ENCODE peak calls at places on chromosomes 2 and 18, in eight cellular contexts. N is GM23338; Q is mammary epithelial cell; Z is adrenal gland; X is fibroblast of lung; J is lower lobe of right lung; T is effector memory CD4-positive, alpha-beta T cell; Y is spleen. E is an unnamed sample.
A peak's percentile ranks its signal among the peaks of the same experiment; 100 is the strongest.

GRCh38 chr18:74097803-74098202 is 49.8 kb downstream of the FBXO15 start:
- DNase-seq in N (no peak), Q (no peak), Z (no peak), X (no peak), J (no peak), T (no peak), Y (no peak), E (no peak)

GRCh38 chr2:174600349-174600748 is 2.7 kb upstream of the WIPF1 start:
- DNase-seq in N (no peak), Q (no peak), Z (no peak), X (no peak), J (no peak), T (no peak), Y (no peak), E (peak; percentile 67)

GRCh38 chr2:170929686-170930050 is 615 bp downstream of the GORASP2 start:
- DNase-seq in N (peak; percentile 81), Q (peak; percentile 54), Z (peak; percentile 72), X (peak; percentile 33), J (peak; percentile 80), T (peak; percentile 3), Y (peak; percentile 93), E (no peak)

GRCh38 chr2:186588940-186589732 is 720 bp upstream of the ITGAV start:
- DNase-seq in N (peak; percentile 14), Q (no peak), Z (no peak), X (peak; percentile 45), J (no peak), T (no peak), Y (no peak), E (no peak)

GRCh38 chr2:178761759-178762371 is 45.4 kb downstream of the TTN start:
- DNase-seq in N (peak; percentile 83), Q (peak; percentile 37), Z (peak; percentile 21), X (peak; percentile 65), J (no peak), T (no peak), Y (no peak), E (no peak)

GRCh38 chr2:203782262-203782976 is 76.0 kb downstream of the CD28 start:
- DNase-seq in N (peak; percentile 83), Q (peak; percentile 94), Z (peak; percentile 50), X (peak; percentile 95), J (no peak), T (peak; percentile 32), Y (no peak), E (peak; percentile 68)

GRCh38 chr2:239566162-239566994 is 165.6 kb upstream of the HDAC4 start:
- DNase-seq in N (no peak), Q (no peak), Z (no peak), X (no peak), J (no peak), T (no peak), Y (peak; percentile 56), E (no peak)

GRCh38 chr2:151043484-151043883 is 218.2 kb downstream of the RBM43 start:
- DNase-seq in N (peak; percentile 11), Q (peak; percentile 98), Z (no peak), X (peak; percentile 71), J (no peak), T (no peak), Y (no peak), E (no peak)

GRCh38 chr2:112623913-112624777 is 21.6 kb upstream of the SLC20A1 start:
- DNase-seq in N (no peak), Q (peak; percentile 99), Z (no peak), X (peak; percentile 89), J (no peak), T (peak; percentile 58), Y (no peak), E (peak; percentile 57)

GRCh38 chr18:3264362-3264761 is 2.4 kb downstream of the MYL12B start:
- DNase-seq in N (no peak), Q (no peak), Z (peak; percentile 64), X (no peak), J (no peak), T (no peak), Y (no peak), E (no peak)

GRCh38 chr2:228681426-228681825 is 499.9 kb upstream of the SPHKAP start:
- DNase-seq in N (peak; percentile 72), Q (peak; percentile 42), Z (peak; percentile 51), X (peak; percentile 79), J (no peak), T (no peak), Y (no peak), E (no peak)

GRCh38 chr2:3545788-3546478 is 12.2 kb downstream of the RNASEH1 start:
- DNase-seq in N (no peak), Q (no peak), Z (no peak), X (peak; percentile 25), J (no peak), T (no peak), Y (no peak), E (no peak)

GRCh38 chr2:237097911-237098702 is 12.4 kb downstream of the COPS8 start:
- DNase-seq in N (no peak), Q (peak; percentile 97), Z (no peak), X (peak; percentile 96), J (no peak), T (no peak), Y (no peak), E (no peak)

GRCh38 chr2:150528861-150529801 is 41.7 kb upstream of the RND3 start:
- DNase-seq in N (peak; percentile 10), Q (peak; percentile 95), Z (no peak), X (peak; percentile 67), J (no peak), T (no peak), Y (no peak), E (no peak)

DNA sequence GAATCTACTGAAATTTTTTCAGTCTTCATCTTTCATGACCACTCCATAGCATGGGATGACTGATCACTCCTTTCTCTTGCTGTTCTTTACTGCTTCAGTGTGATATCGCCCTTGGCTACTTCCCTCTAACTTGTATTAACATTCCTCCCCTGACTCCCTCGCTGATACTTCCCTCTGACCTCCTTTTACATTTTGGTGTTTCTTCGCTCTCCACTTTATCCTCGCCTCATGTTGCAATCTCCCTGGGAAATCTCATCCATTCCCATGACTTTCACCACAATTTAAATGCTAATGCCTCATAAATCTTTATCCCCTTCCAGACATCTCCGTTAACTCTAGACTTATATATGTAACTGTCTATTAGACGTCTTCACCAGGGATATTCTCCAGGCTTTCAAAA is 167.3 kb downstream of the IKZF2 start:
- DNase-seq in N (no peak), Q (no peak), Z (no peak), X (peak; percentile 6), J (no peak), T (no peak), Y (no peak), E (no peak)
- H3K27me3 ChIP-seq in N (no peaks in the 10 kb centered on the region), Q (no peaks in the 10 kb centered on the region), Z (no peaks in the 10 kb centered on the region), X (no peaks in the 10 kb centered on the region), J (no peaks in the 10 kb centered on the region), T (no peaks in the 10 kb centered on the region), Y (no peaks in the 10 kb centered on the region), E (no peaks in the 10 kb centered on the region)

DNA sequence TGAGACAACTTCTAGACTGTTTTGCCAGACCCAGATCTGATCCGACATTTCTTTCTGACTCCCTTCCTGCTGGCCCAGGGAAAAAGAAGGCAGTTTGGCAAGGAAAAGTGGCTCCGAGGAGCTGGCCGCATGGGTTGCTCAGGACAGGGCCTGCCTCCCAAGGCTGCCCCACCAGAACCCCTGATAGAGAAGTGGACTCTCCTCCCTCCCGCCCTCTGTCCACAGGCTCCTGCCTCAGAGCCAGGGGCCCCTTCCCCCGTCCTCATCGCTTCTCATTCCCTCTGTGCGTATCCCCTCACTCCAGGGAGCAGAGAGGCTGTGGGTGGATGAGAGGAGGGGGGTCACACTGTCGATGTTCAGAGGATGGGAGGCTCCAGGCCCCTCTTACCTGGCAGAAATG is 110.2 kb downstream of the TNS1 start:
- DNase-seq in N (no peak), Q (no peak), Z (no peak), X (no peak), J (no peak), T (no peak), Y (no peak), E (no peak)
- H3K36me3 ChIP-seq in N (no peaks in the 10 kb centered on the region), Q (no peaks in the 10 kb centered on the region), Z (peaks cover 100% of the 10 kb centered on the region), X (peaks cover 36% of the 10 kb centered on the region), J (peaks cover 100% of the 10 kb centered on the region), T (no peaks in the 10 kb centered on the region), Y (peaks cover 98% of the 10 kb centered on the region), E (no peaks in the 10 kb centered on the region)

GRCh38 chr2:96522304-96523203 is 14.0 kb upstream of the ARID5A start:
- DNase-seq in N (no peak), Q (no peak), Z (no peak), X (no peak), J (no peak), T (no peak), Y (no peak), E (no peak)

GRCh38 chr2:96524482-96525210 is 11.9 kb upstream of the ARID5A start:
- DNase-seq in N (no peak), Q (no peak), Z (no peak), X (no peak), J (no peak), T (no peak), Y (no peak), E (no peak)

GRCh38 chr2:96526101-96526591 is 10.4 kb upstream of the ARID5A start:
- DNase-seq in N (no peak), Q (no peak), Z (no peak), X (no peak), J (no peak), T (no peak), Y (no peak), E (no peak)

GRCh38 chr2:96525211-96525507 is 11.4 kb upstream of the ARID5A start:
- DNase-seq in N (no peak), Q (no peak), Z (no peak), X (no peak), J (no peak), T (no peak), Y (no peak), E (no peak)

DNA sequence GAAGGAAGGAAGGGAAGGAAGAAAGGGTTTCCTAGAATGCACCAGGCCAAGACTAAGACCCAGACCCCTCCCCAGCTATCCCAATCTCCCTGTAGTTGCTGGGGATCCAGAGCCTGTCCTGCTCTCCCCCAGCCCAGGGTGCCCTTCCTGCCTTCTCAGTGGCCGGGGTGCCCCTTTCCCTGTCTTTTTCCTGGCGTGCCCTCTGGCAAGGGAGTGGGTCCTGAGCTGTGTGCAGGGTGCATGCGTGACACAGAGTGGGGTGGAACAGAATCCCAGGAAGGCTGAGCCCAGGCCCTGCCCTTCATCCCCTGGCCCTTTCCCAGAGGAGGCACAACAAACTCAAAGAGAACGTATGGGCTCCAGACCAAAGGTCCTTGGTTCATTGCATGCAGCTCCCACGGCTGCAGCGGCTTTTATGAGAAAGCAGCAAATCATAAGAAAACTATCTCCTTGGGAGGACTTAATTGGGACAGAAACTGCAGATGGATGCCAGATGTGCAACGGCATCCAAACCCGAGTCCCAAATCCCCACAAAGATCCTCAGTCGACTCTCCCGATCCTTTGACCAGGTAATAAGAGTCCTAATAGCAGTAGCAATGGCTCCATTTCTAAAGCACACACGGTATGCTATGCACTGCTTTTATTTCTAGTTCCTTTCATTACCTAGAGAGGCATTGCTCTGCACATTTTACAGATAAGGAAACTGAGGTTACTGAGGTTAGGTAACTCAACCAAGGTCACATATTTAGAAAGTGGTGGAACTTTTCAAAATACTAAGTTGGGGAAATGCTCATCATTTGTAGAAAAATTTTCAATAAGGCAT is 12.7 kb upstream of the ARID5A start:
- DNase-seq in N (no peak), Q (no peak), Z (no peak), X (peak; percentile 34), J (no peak), T (no peak), Y (no peak), E (no peak)
- H3K27me3 ChIP-seq in N (peaks cover 19% of the 10 kb centered on the region), Q (peaks cover 2% of the 10 kb centered on the region), Z (no peaks in the 10 kb centered on the region), X (peaks cover 2% of the 10 kb centered on the region), J (no peaks in the 10 kb centered on the region), T (no peaks in the 10 kb centered on the region), Y (no peaks in the 10 kb centered on the region), E (no peaks in the 10 kb centered on the region)

DNA sequence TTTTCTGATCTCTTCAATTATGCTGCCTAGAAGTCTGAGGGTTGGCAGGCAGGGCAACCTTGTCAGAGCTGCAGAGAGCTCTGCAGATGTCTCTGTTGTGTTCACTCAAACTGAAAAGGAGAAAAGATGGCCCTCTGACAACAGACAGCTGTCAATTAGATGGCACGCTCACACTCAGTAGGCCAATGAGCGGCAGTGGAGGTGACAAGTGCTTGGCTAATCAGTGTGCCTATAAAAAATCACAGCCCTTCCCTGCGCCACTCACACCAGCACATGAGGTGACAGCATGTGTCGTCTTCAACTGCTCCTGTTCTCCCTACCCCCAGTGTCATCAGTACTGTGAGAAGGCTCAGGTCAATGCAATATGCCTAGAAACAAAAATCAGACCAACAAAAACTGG is 203.9 kb downstream of the TCF4 start:
- DNase-seq in N (no peak), Q (no peak), Z (no peak), X (no peak), J (no peak), T (no peak), Y (no peak), E (no peak)
- H3K36me3 ChIP-seq in N (peaks cover 3% of the 10 kb centered on the region), Q (no peaks in the 10 kb centered on the region), Z (no peaks in the 10 kb centered on the region), X (no peaks in the 10 kb centered on the region), J (no peaks in the 10 kb centered on the region), T (no peaks in the 10 kb centered on the region), Y (no peaks in the 10 kb centered on the region), E (no peaks in the 10 kb centered on the region)

E was measured in CD4-positive, alpha-beta memory T cell.